ENCODE peak calls at places on chromosomes 11 and 22, in six cellular contexts. One of them, this sample, is unnamed.

GRCh38 chr11:130180491-130180890 is 20.9 kb downstream of the ST14 start:
- DNase-seq in A549: no peak
- DNase-seq in suprapubic skin: no peak
- DNase-seq in IMR-90: peak; percentile 39
- DNase-seq in spleen: no peak
- DNase-seq in thyroid gland: peak; percentile 41
- DNase-seq in this sample: peak; percentile 56

GRCh38 chr11:64870176-64870892 is 8.1 kb downstream of the EHD1 start:
- DNase-seq in A549: no peak
- DNase-seq in suprapubic skin: no peak
- DNase-seq in IMR-90: peak; percentile 78
- DNase-seq in spleen: peak; percentile 88
- DNase-seq in thyroid gland: peak; percentile 17
- DNase-seq in this sample: peak; percentile 56

GRCh38 chr22:48953830-48954229 is 873.8 kb downstream of the BRD1 start:
- DNase-seq in A549: no peak
- DNase-seq in suprapubic skin: peak; percentile 39
- DNase-seq in IMR-90: no peak
- DNase-seq in spleen: peak; percentile 37
- DNase-seq in thyroid gland: no peak
- DNase-seq in this sample: no peak

GRCh38 chr11:10476927-10477689 is 22.0 kb downstream of the AMPD3 start:
- DNase-seq in A549: no peak
- DNase-seq in suprapubic skin: peak; percentile 61
- DNase-seq in IMR-90: no peak
- DNase-seq in spleen: no peak
- DNase-seq in thyroid gland: peak; percentile 38
- DNase-seq in this sample: peak; percentile 13

GRCh38 chr11:67372232-67372992 is 986 bp downstream of the CLCF1 start:
- DNase-seq in A549: no peak
- DNase-seq in suprapubic skin: no peak
- DNase-seq in IMR-90: no peak
- DNase-seq in spleen: peak; percentile 87
- DNase-seq in thyroid gland: peak; percentile 57
- DNase-seq in this sample: no peak

GRCh38 chr11:60840711-60841430 is 1.0 kb upstream of the CCDC86 start:
- DNase-seq in A549: no peak
- DNase-seq in suprapubic skin: no peak
- DNase-seq in IMR-90: peak; percentile 94
- DNase-seq in spleen: no peak
- DNase-seq in thyroid gland: peak; percentile 18
- DNase-seq in this sample: peak; percentile 25

GRCh38 chr22:43829904-43830851 is 18.1 kb upstream of the EFCAB6 start:
- DNase-seq in A549: no peak
- DNase-seq in suprapubic skin: peak; percentile 91
- DNase-seq in IMR-90: peak; percentile 54
- DNase-seq in spleen: peak; percentile 56
- DNase-seq in thyroid gland: peak; percentile 75
- DNase-seq in this sample: no peak

GRCh38 chr11:116473236-116473769 is 299.5 kb downstream of the BUD13 start:
- DNase-seq in A549: no peak
- DNase-seq in suprapubic skin: no peak
- DNase-seq in IMR-90: no peak
- DNase-seq in spleen: no peak
- DNase-seq in thyroid gland: no peak
- DNase-seq in this sample: no peak

GRCh38 chr11:45806937-45807791 is 2.2 kb downstream of the SLC35C1 start:
- DNase-seq in A549: no peak
- DNase-seq in suprapubic skin: no peak
- DNase-seq in IMR-90: no peak
- DNase-seq in spleen: no peak
- DNase-seq in thyroid gland: no peak
- DNase-seq in this sample: no peak

GRCh38 chr11:97995874-97996273 is 1024.9 kb upstream of the CNTN5 start:
- DNase-seq in A549: no peak
- DNase-seq in suprapubic skin: no peak
- DNase-seq in IMR-90: no peak
- DNase-seq in spleen: no peak
- DNase-seq in thyroid gland: no peak
- DNase-seq in this sample: no peak

GRCh38 chr11:45339754-45340519 is 53.8 kb upstream of the SYT13 start:
- DNase-seq in A549: peak; percentile 91
- DNase-seq in suprapubic skin: peak; percentile 95
- DNase-seq in IMR-90: peak; percentile 68
- DNase-seq in spleen: peak; percentile 97
- DNase-seq in thyroid gland: peak; percentile 97
- DNase-seq in this sample: peak; percentile 91

GRCh38 chr11:74989269-74989655 is 529 bp downstream of the NEU3 start:
- DNase-seq in A549: peak; percentile 2
- DNase-seq in suprapubic skin: no peak
- DNase-seq in IMR-90: peak; percentile 10
- DNase-seq in spleen: no peak
- DNase-seq in thyroid gland: no peak
- DNase-seq in this sample: no peak

GRCh38 chr11:93017821-93018690 is 48.6 kb downstream of the MTNR1B start:
- DNase-seq in A549: peak; percentile 37
- DNase-seq in suprapubic skin: no peak
- DNase-seq in IMR-90: no peak
- DNase-seq in spleen: no peak
- DNase-seq in thyroid gland: no peak
- DNase-seq in this sample: peak; percentile 70

GRCh38 chr11:95092549-95093324 is 3.1 kb downstream of the ENDOD1 start:
- DNase-seq in A549: peak; percentile 46
- DNase-seq in suprapubic skin: no peak
- DNase-seq in IMR-90: peak; percentile 49
- DNase-seq in spleen: no peak
- DNase-seq in thyroid gland: no peak
- DNase-seq in this sample: no peak

GRCh38 chr11:82007536-82007935 is 726.1 kb downstream of the FAM181B start:
- DNase-seq in A549: no peak
- DNase-seq in suprapubic skin: no peak
- DNase-seq in IMR-90: no peak
- DNase-seq in spleen: no peak
- DNase-seq in thyroid gland: no peak
- DNase-seq in this sample: no peak

GRCh38 chr11:76371170-76371569 is 9.8 kb downstream of the THAP12 start:
- DNase-seq in A549: peak; percentile 61
- DNase-seq in suprapubic skin: no peak
- DNase-seq in IMR-90: peak; percentile 94
- DNase-seq in spleen: no peak
- DNase-seq in thyroid gland: no peak
- DNase-seq in this sample: no peak

GRCh38 chr11:10514210-10514609 is 26.8 kb downstream of the RNF141 start:
- DNase-seq in A549: peak; percentile 12
- DNase-seq in suprapubic skin: no peak
- DNase-seq in IMR-90: peak; percentile 49
- DNase-seq in spleen: no peak
- DNase-seq in thyroid gland: no peak
- DNase-seq in this sample: no peak

GRCh38 chr11:7524831-7525230 is 11.0 kb downstream of the PPFIBP2 start:
- DNase-seq in A549: no peak
- DNase-seq in suprapubic skin: no peak
- DNase-seq in IMR-90: no peak
- DNase-seq in spleen: no peak
- DNase-seq in thyroid gland: peak; percentile 85
- DNase-seq in this sample: no peak

GRCh38 chr11:130213143-130213978 is 53.8 kb downstream of the ST14 start:
- DNase-seq in A549: peak; percentile 20
- DNase-seq in suprapubic skin: peak; percentile 70
- DNase-seq in IMR-90: peak; percentile 6
- DNase-seq in spleen: peak; percentile 95
- DNase-seq in thyroid gland: peak; percentile 62
- DNase-seq in this sample: peak; percentile 45

GRCh38 chr11:23205156-23205871 is 345.0 kb upstream of the CCDC179 start:
- DNase-seq in A549: no peak
- DNase-seq in suprapubic skin: no peak
- DNase-seq in IMR-90: peak; percentile 50
- DNase-seq in spleen: no peak
- DNase-seq in thyroid gland: no peak
- DNase-seq in this sample: no peak

GRCh38 chr22:47304191-47304831 is 541.9 kb downstream of the TBC1D22A start:
- DNase-seq in A549: no peak
- DNase-seq in suprapubic skin: peak; percentile 42
- DNase-seq in IMR-90: no peak
- DNase-seq in spleen: no peak
- DNase-seq in thyroid gland: no peak
- DNase-seq in this sample: no peak

GRCh38 chr11:1356478-1356960 is 33.2 kb upstream of the BRSK2 start:
- DNase-seq in A549: no peak
- DNase-seq in suprapubic skin: no peak
- DNase-seq in IMR-90: no peak
- DNase-seq in spleen: no peak
- DNase-seq in thyroid gland: no peak
- DNase-seq in this sample: no peak

GRCh38 chr22:27982630-27983180 is 63.6 kb upstream of the PITPNB start:
- DNase-seq in A549: no peak
- DNase-seq in suprapubic skin: no peak
- DNase-seq in IMR-90: no peak
- DNase-seq in spleen: no peak
- DNase-seq in thyroid gland: no peak
- DNase-seq in this sample: no peak

GRCh38 chr22:37751449-37752188 is 54.8 kb downstream of the TRIOBP start:
- DNase-seq in A549: peak; percentile 41
- DNase-seq in suprapubic skin: no peak
- DNase-seq in IMR-90: no peak
- DNase-seq in spleen: no peak
- DNase-seq in thyroid gland: no peak
- DNase-seq in this sample: no peak

GRCh38 chr22:37748659-37749058 is 51.8 kb downstream of the TRIOBP start:
- DNase-seq in A549: no peak
- DNase-seq in suprapubic skin: no peak
- DNase-seq in IMR-90: no peak
- DNase-seq in spleen: no peak
- DNase-seq in thyroid gland: no peak
- DNase-seq in this sample: no peak

GRCh38 chr22:37749223-37749622 is 52.4 kb downstream of the TRIOBP start:
- DNase-seq in A549: no peak
- DNase-seq in suprapubic skin: no peak
- DNase-seq in IMR-90: no peak
- DNase-seq in spleen: no peak
- DNase-seq in thyroid gland: peak; percentile 85
- DNase-seq in this sample: no peak

GRCh38 chr22:37750596-37751162 is 53.8 kb downstream of the TRIOBP start:
- DNase-seq in A549: no peak
- DNase-seq in suprapubic skin: no peak
- DNase-seq in IMR-90: no peak
- DNase-seq in spleen: no peak
- DNase-seq in thyroid gland: no peak
- DNase-seq in this sample: no peak

GRCh38 chr22:37749831-37750595 is 53.2 kb downstream of the TRIOBP start:
- DNase-seq in A549: no peak
- DNase-seq in suprapubic skin: no peak
- DNase-seq in IMR-90: peak; percentile 78
- DNase-seq in spleen: no peak
- DNase-seq in thyroid gland: peak; percentile 80
- DNase-seq in this sample: peak; percentile 88
- H3K4me1 ChIP-seq in A549: peaks cover 71% of the 10 kb centered on the region
- H3K4me1 ChIP-seq in suprapubic skin: peaks cover 85% of the 10 kb centered on the region
- H3K4me1 ChIP-seq in IMR-90: peaks cover 56% of the 10 kb centered on the region
- H3K4me1 ChIP-seq in spleen: peaks cover 76% of the 10 kb centered on the region
- H3K4me1 ChIP-seq in thyroid gland: peaks cover 82% of the 10 kb centered on the region
- H3K4me1 ChIP-seq in this sample: peaks cover 74% of the 10 kb centered on the region

GRCh38 chr11:11841605-11842425 is at the start of gene USP47:
- DNase-seq in A549: peak; percentile 90
- DNase-seq in suprapubic skin: peak; percentile 93
- DNase-seq in IMR-90: peak; percentile 70
- DNase-seq in spleen: peak; percentile 98
- DNase-seq in thyroid gland: peak; percentile 90
- DNase-seq in this sample: peak; percentile 90

GRCh38 chr11:11843642-11844041 is 1.9 kb downstream of the USP47 start:
- DNase-seq in A549: no peak
- DNase-seq in suprapubic skin: no peak
- DNase-seq in IMR-90: no peak
- DNase-seq in spleen: no peak
- DNase-seq in thyroid gland: no peak
- DNase-seq in this sample: no peak

GRCh38 chr11:11844272-11844671 is 2.5 kb downstream of the USP47 start:
- DNase-seq in A549: no peak
- DNase-seq in suprapubic skin: no peak
- DNase-seq in IMR-90: no peak
- DNase-seq in spleen: no peak
- DNase-seq in thyroid gland: no peak
- DNase-seq in this sample: no peak

GRCh38 chr11:11842426-11843008 is 745 bp downstream of the USP47 start:
- DNase-seq in A549: peak; percentile 76
- DNase-seq in suprapubic skin: peak; percentile 70
- DNase-seq in IMR-90: peak; percentile 86
- DNase-seq in spleen: no peak
- DNase-seq in thyroid gland: peak; percentile 51
- DNase-seq in this sample: peak; percentile 63

DNA sequence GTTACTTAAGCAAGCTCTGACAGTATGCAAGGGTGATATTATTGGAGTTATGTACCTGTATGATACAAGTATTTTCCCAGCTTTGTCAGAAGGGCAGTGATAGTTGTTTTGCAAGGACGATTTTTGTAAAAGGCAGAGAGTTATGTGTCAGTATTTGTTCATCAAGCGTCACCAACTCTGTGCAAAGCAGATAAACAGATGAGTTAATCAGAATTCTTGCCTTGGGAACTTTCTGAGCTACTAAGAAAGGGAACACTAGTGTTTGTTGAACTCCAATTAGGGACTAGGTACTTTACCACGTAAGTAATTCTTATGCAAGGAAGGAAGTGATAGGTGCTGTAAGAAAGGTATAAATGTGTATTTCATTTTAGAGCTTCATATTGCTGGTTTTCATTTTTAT is 1.5 kb downstream of the USP47 start:
- DNase-seq in A549: peak; percentile 33
- DNase-seq in suprapubic skin: no peak
- DNase-seq in IMR-90: peak; percentile 94
- DNase-seq in spleen: no peak
- DNase-seq in thyroid gland: no peak
- DNase-seq in this sample: no peak
- TF ChIP-seq POLR2A in A549: no peak
- TF ChIP-seq POLR2A in suprapubic skin: no peak
- TF ChIP-seq POLR2A in IMR-90: peak; percentile 63
- TF ChIP-seq POLR2A in spleen: no peak
- TF ChIP-seq POLR2A in thyroid gland: peak; percentile 61
- TF ChIP-seq POLR2A in this sample: no peak

DNA sequence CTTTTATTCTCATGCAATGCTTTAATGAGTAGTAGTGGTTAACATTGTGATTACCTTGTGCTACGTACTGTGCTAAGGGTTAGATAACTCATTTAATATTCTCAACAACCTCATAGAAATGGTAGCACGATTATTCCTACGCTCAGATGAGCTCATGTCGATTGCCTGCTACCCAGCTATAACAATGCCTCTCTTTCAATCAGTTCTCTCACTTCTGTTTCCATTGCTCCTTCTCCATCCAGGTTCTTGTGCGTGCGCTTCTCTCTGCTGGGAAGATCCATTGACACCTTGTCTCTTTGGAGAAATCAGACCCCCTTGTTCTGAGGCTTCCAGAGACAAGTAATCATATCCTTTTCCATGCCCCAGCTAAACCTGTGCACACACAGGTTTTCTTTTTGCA is 120.8 kb downstream of the NECTIN1 start:
- DNase-seq in A549: no peak
- DNase-seq in suprapubic skin: no peak
- DNase-seq in IMR-90: no peak
- DNase-seq in spleen: no peak
- DNase-seq in thyroid gland: no peak
- DNase-seq in this sample: no peak
- H3K4me1 ChIP-seq in A549: no peaks in the 10 kb centered on the region
- H3K4me1 ChIP-seq in suprapubic skin: no peaks in the 10 kb centered on the region
- H3K4me1 ChIP-seq in IMR-90: no peaks in the 10 kb centered on the region
- H3K4me1 ChIP-seq in spleen: no peaks in the 10 kb centered on the region
- H3K4me1 ChIP-seq in thyroid gland: no peaks in the 10 kb centered on the region
- H3K4me1 ChIP-seq in this sample: no peaks in the 10 kb centered on the region

GRCh38 chr22:30396871-30397655 is at the start of gene SEC14L2:
- DNase-seq in A549: peak; percentile 33
- DNase-seq in suprapubic skin: peak; percentile 81
- DNase-seq in IMR-90: peak; percentile 26
- DNase-seq in spleen: no peak
- DNase-seq in thyroid gland: peak; percentile 82
- DNase-seq in this sample: no peak
- TF ChIP-seq POLR2A in A549: peak; percentile 38
- TF ChIP-seq POLR2A in suprapubic skin: no peak
- TF ChIP-seq POLR2A in IMR-90: peak; percentile 43
- TF ChIP-seq POLR2A in spleen: no peak
- TF ChIP-seq POLR2A in thyroid gland: peak; percentile 84
- TF ChIP-seq POLR2A in this sample: peak; percentile 20

This sample was measured in adrenal gland.